ENCODE peak calls at places on chromosomes 2 and 18, in four cellular contexts. L is body of pancreas, V is left lung, K is hepatocyte. D is an unnamed sample.
A peak's percentile ranks its signal among the peaks of the same experiment; 100 is the strongest.

GRCh38 chr2:119182046-119182445 is 23.5 kb upstream of the C1QL2 start:
- DNase-seq in L (no peak), V (no peak), K (no peak), D (no peak)

GRCh38 chr18:22132258-22132657 is 37.1 kb upstream of the GATA6 start:
- DNase-seq in L (no peak), V (no peak), K (no peak), D (no peak)

GRCh38 chr2:27067385-27067784 is 4.1 kb downstream of the OST4 start:
- DNase-seq in L (no peak), V (no peak), K (no peak), D (no peak)

GRCh38 chr2:41966431-41966893 is 81.4 kb upstream of the PKDCC start:
- DNase-seq in L (peak; percentile 81), V (peak; percentile 83), K (peak; percentile 69), D (peak; percentile 29)

GRCh38 chr18:31497711-31498449 is at the start of gene DSG2:
- DNase-seq in L (peak; percentile 90), V (peak; percentile 92), K (peak; percentile 91), D (peak; percentile 95)

GRCh38 chr2:128424806-128425205 is 106.1 kb upstream of the HS6ST1 start:
- DNase-seq in L (peak; percentile 39), V (no peak), K (no peak), D (peak; percentile 42)

GRCh38 chr2:170694316-170694715 is 20.8 kb upstream of the SP5 start:
- DNase-seq in L (no peak), V (no peak), K (no peak), D (no peak)

GRCh38 chr18:47036298-47036874 is 965 bp upstream of the ELOA2 start:
- DNase-seq in L (peak; percentile 35), V (no peak), K (peak; percentile 37), D (no peak)

GRCh38 chr18:7388752-7389151 is 157.9 kb downstream of the LRRC30 start:
- DNase-seq in L (no peak), V (no peak), K (no peak), D (no peak)

GRCh38 chr2:179021258-179021657 is 28.7 kb downstream of the CCDC141 start:
- DNase-seq in L (no peak), V (no peak), K (no peak), D (no peak)

GRCh38 chr2:168470188-168470879 is 14.3 kb downstream of the CERS6 start:
- DNase-seq in L (no peak), V (no peak), K (no peak), D (no peak)

GRCh38 chr18:79525556-79526467 is 130.1 kb downstream of the NFATC1 start:
- DNase-seq in L (peak; percentile 32), V (no peak), K (peak; percentile 46), D (peak; percentile 50)

GRCh38 chr18:35688757-35689156 is 107.2 kb downstream of the GALNT1 start:
- DNase-seq in L (no peak), V (no peak), K (no peak), D (no peak)

GRCh38 chr2:48508461-48509124 is 21.4 kb upstream of the STON1 start:
- DNase-seq in L (peak; percentile 45), V (no peak), K (peak; percentile 54), D (no peak)

GRCh38 chr2:234451852-234452625 is 44.8 kb downstream of the ARL4C start:
- DNase-seq in L (no peak), V (no peak), K (peak; percentile 28), D (no peak)

GRCh38 chr18:75376004-75376403 is 51.5 kb downstream of the SMIM21 start:
- DNase-seq in L (no peak), V (no peak), K (no peak), D (no peak)

DNA sequence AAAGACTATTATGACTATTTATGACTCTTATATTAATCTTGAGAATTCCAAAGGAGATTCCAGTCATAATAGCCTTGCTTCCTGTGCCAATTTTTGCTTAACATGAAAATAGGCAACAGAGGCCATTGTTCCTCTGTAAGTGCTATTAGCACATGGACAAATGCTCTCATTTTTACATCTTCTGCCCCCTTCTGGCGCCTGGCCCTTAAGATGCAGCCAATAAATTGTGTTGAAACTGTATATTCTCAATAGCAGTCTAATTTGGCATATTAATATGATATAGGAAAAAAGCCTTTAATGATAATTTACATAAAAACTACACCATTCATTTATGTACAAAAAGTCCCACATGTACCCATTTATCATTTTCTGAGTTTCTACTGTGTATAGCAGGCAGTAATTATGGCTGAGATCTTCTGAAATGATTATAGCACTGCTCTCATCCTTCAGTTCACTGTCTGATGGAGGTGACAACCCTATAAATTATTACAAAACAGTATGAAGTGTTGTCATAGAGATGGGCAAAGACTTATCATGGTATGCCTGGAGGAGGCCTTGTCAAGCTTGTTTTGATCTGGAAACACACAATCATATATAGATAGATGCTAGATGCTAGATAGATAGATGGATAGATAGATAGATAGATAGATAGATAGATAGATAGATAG is 613.3 kb downstream of the TSN start:
- DNase-seq in L (no peak), V (no peak), K (no peak), D (no peak)
- TF ChIP-seq CTCF in L (no peak), V (no peak), K (no peak), D (no peak)

DNA sequence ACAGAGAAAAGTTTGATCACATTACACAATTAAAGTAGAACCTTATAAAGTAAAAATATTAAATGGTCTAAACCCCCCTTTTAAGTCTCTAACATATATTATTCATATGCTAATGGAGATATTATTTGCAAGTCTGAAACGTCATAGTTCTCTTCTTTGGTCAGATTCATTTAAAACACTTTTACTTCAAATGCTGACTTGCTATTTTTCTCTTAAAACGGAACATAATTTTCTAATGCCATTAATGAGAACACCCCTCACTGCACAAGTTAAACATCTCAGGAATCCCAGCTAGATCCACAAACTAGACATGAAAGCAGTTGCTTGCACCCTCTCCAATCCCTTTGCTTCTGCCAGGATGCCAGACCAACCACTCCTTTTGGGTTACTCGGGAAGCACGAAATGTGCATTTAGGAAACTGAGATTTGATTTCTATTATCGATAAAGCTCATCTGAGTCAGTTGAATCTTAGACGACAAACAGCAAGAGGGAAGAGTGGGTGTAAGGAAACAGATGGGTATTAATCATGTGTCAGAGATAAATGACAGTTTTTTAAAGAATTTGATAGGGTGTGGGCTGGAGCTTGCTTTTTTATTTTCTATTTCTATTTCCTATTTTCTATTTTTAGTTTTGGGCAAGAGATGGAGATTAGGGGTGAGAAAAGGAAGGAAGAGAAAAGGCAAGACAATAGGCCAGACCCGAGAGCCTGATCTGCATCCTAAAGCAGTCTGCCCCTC is 1.5 kb downstream of the ADD2 start:
- DNase-seq in L (no peak), V (no peak), K (no peak), D (no peak)
- H3K4me3 ChIP-seq in L (no peak overlapping the region), V (peak overlapping the region; percentile 26), K (peak overlapping the region; percentile 37), D (no peak overlapping the region)

DNA sequence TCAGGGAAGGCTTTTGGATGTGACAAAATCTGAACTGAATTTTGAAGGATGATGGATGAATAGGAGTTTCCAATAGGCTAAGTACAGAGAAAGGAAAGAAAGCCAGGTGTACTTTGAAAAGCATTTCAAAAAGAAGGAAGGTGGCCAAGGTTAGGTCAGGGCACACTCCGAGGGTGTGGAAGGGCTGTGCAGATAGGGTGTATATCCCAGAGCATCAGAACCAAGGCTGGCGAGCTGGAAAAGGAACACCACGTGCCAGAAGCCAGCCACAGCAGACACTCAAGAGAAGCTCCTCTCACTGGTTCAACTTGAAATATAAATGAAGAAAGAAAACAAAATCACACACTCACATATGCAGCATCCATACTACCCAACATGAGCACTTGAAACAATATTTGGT is 51.0 kb downstream of the RPL31 start:
- DNase-seq in L (no peak), V (no peak), K (no peak), D (no peak)
- H3K4me1 ChIP-seq in L (peaks cover 5% of the 10 kb centered on the region), V (no peaks in the 10 kb centered on the region), K (no peaks in the 10 kb centered on the region), D (no peaks in the 10 kb centered on the region)

GRCh38 chr2:239625913-239626734 is 225.3 kb upstream of the HDAC4 start:
- DNase-seq in L (no peak), V (no peak), K (no peak), D (peak; percentile 34)
- TF ChIP-seq CTCF in L (no peak), V (no peak), K (no peak), D (no peak)

GRCh38 chr2:72145658-72146329 is 1.9 kb downstream of the CYP26B1 start:
- DNase-seq in L (peak; percentile 2), V (no peak), K (peak; percentile 6), D (peak; percentile 37)

GRCh38 chr2:72147303-72147970 is at the start of gene CYP26B1:
- DNase-seq in L (peak; percentile 29), V (peak; percentile 75), K (peak; percentile 40), D (peak; percentile 12)

GRCh38 chr2:72144746-72145657 is 2.7 kb downstream of the CYP26B1 start:
- DNase-seq in L (peak; percentile 51), V (peak; percentile 84), K (peak; percentile 58), D (peak; percentile 72)

GRCh38 chr2:72147971-72148369 is 308 bp upstream of the CYP26B1 start:
- DNase-seq in L (peak; percentile 0), V (no peak), K (no peak), D (no peak)

DNA sequence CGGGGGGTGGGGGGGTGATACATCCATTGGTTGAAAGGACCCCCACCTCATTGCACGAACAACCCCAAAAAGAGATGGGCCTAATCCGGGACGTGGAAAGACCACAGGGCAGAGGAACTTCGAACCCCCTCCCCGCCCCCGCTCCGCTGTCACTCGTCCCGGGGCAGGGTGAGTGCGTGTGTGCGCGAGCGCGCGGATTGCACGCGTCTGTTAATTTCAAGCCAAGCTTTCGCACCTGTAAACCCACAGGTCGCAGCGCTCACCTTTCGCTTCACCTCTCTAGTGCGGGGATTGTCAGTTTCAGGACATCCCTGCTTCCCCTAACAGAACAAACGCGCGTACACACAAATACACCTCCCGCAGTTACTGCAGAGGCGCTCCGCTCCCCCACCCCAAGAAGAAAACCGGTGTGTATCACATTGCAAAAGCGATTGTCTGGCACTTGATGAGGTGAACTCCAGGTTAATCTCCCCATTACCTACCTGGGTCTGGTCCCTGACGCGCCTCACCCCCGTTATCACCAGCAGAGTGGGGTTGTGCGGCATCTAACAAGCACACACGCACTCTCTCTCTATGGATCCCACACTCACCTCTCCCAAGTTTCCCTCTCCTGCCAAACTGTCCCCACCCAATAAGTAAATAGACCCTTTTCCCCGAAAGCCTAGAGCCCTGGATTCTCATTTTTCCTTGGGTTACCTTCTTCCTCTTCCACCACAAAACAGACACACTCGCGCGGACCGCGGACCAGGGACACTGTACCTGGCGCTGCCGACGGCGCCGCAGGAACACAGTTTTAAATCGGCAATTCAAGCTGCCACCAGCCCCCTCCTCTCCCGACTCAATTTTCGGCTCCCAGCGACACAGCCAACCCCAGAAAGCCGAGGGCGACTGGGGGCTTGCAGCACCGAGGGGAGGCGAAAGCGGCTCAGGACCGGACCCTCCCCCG is 1.0 kb downstream of the CYP26B1 start:
- DNase-seq in L (peak; percentile 5), V (peak; percentile 67), K (peak; percentile 10), D (peak; percentile 40)
- H3K4me3 ChIP-seq in L (no peak overlapping the region), V (peak overlapping the region; percentile 39), K (peak overlapping the region; percentile 52), D (peak overlapping the region; percentile 53)